ENCODE peak calls at places on chromosomes 6 and 20, in seven cellular contexts. F is neuronal stem cell; W is CD4-positive, alpha-beta T cell; I is neural progenitor cell; E is astrocyte; Y is heart left ventricle; O is aorta. Q is an unnamed sample.
A peak's percentile ranks its signal among the peaks of the same experiment; 100 is the strongest.

GRCh38 chr6:80466981-80467380 is 360.5 kb downstream of the BCKDHB start:
- DNase-seq in O (no peak), I (no peak), Y (no peak), E (no peak), F (no peak), W (no peak), Q (no peak)

GRCh38 chr6:149410557-149410956 is 10.5 kb downstream of the SUMO4 start:
- DNase-seq in O (no peak), E (no peak), F (no peak), Y (no peak), W (no peak), I (no peak), Q (no peak)

GRCh38 chr20:37239026-37239451 is 22.6 kb downstream of the GHRH start:
- DNase-seq in F (no peak), O (no peak), Y (no peak), W (no peak), E (peak; percentile 67), I (no peak), Q (no peak)

GRCh38 chr20:10414982-10415650 is 18.9 kb downstream of the MKKS start:
- DNase-seq in O (no peak), I (peak; percentile 73), W (no peak), F (peak; percentile 54), E (peak; percentile 23), Y (no peak), Q (no peak)

GRCh38 chr6:134204031-134204430 is 113.9 kb downstream of the SGK1 start:
- DNase-seq in E (no peak), Y (no peak), I (no peak), O (no peak), W (no peak), F (no peak), Q (no peak)

GRCh38 chr6:38195113-38195635 is 375.6 kb downstream of the ZFAND3 start:
- DNase-seq in I (no peak), E (no peak), F (no peak), W (no peak), Y (no peak), O (no peak), Q (no peak)

GRCh38 chr6:135270676-135271536 is 89.8 kb downstream of the MYB start:
- DNase-seq in I (no peak), O (no peak), W (no peak), Y (no peak), E (no peak), F (no peak), Q (no peak)

GRCh38 chr6:107120404-107120803 is 5.1 kb upstream of the BEND3 start:
- DNase-seq in W (no peak), I (no peak), E (no peak), Y (no peak), F (no peak), O (no peak), Q (no peak)

GRCh38 chr20:46809961-46810360 is 84.7 kb upstream of the EYA2 start:
- DNase-seq in F (no peak), I (no peak), O (no peak), Y (no peak), E (no peak), W (no peak), Q (no peak)

GRCh38 chr20:6055161-6055783 is 1.4 kb upstream of the LRRN4 start:
- DNase-seq in O (no peak), Y (no peak), W (no peak), I (no peak), E (no peak), F (no peak), Q (no peak)

GRCh38 chr6:34143884-34144580 is 1.9 kb downstream of the GRM4 start:
- DNase-seq in F (peak; percentile 77), I (peak; percentile 95), Y (peak; percentile 54), W (peak; percentile 23), E (no peak), O (peak; percentile 44), Q (peak; percentile 31)

GRCh38 chr20:36121981-36122930 is 32.3 kb upstream of the EPB41L1 start:
- DNase-seq in I (no peak), W (no peak), F (no peak), Y (no peak), O (no peak), E (no peak), Q (no peak)

GRCh38 chr20:9392892-9393857 is 121.2 kb upstream of the LAMP5 start:
- DNase-seq in Y (peak; percentile 77), O (peak; percentile 81), I (peak; percentile 82), W (no peak), F (peak; percentile 59), E (peak; percentile 51), Q (peak; percentile 73)

GRCh38 chr6:117540670-117541069 is 58.2 kb downstream of the DCBLD1 start:
- DNase-seq in Y (no peak), F (no peak), O (no peak), E (no peak), I (no peak), W (no peak), Q (no peak)

GRCh38 chr6:26249959-26250805 is 114.8 kb upstream of the BTN3A2 start:
- DNase-seq in W (peak; percentile 67), I (peak; percentile 93), O (peak; percentile 75), E (peak; percentile 74), Y (peak; percentile 75), F (peak; percentile 73), Q (no peak)

GRCh38 chr6:134706153-134706552 is 243.7 kb downstream of the ALDH8A1 start:
- DNase-seq in I (peak; percentile 25), F (no peak), Y (no peak), W (no peak), E (no peak), O (no peak), Q (no peak)

GRCh38 chr6:169940554-169941290 is 189.3 kb downstream of the ERMARD start:
- DNase-seq in W (no peak), Y (no peak), I (peak; percentile 28), O (no peak), E (no peak), F (no peak), Q (no peak)

DNA sequence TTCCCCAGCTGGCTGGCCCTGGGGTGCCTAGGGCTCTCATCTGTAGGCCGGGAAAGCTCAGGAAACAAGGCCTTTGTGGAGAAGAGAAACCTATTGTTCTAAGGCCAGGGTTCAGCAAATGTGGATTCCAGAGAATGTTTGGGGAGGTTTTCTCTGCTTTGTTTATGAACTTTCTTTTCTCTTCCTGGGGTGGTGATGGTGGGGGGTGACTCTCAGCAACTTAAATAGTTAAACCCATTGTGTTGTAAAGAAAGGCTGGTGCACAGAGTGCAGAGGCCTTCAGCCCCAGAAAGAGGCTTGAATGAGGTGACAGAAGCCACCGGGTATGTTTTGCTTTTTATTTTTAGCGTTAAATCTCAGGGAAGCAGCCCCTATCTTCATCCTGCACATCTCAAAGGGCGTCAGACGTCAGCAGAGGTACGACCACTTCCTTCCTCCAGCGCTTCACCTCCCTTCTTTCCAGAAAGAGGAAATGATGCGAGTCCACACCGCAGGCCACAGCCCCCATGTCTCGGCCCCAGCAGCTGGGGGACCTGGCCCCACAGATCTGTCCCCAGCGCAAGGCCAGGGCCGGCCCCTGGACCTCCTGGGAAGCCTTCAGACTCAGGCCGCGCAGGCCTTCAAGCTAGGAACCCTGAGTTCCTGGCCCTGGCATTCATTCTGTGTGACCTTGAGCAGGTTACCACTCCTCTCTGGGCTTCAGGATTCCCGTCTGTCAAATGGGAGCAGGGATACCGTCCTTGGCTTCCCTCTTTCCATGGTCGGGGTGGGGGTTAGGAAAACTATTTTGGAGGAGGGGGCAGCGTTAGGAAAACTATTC is 605 bp upstream of the PPP1R16B start:
- DNase-seq in W (peak; percentile 66), E (no peak), F (peak; percentile 83), Y (peak; percentile 70), O (peak; percentile 57), I (peak; percentile 91), Q (no peak)
- H3K27ac ChIP-seq in W (peak overlapping the region; percentile 96), E (no peak overlapping the region), F (peak overlapping the region; percentile 94), Y (peak overlapping the region; percentile 87), O (no peak overlapping the region), I (peak overlapping the region; percentile 95), Q (peak overlapping the region; percentile 83)

DNA sequence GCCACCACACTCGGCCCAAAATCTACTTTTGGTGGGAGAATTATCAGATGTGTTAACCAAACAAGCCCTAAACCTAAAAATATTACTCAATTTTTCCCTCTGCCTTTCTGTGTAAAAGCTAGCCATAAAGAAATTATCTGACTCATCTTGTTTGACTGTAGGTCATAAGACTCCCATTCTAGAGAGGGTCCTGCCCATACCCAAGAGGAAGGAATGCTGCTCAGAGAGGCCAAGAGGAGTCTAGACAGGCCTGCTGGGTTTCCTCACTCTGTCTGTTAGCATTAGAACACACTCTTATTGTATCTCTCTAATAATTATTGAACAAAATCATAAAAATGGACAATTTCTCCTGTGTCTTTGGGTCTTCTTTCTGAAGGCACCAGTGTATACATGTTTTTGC is 26.1 kb downstream of the C6orf141 start:
- DNase-seq in E (no peak), W (no peak), Y (no peak), O (no peak), F (no peak), I (no peak), Q (no peak)
- H3K27ac ChIP-seq in E (no peak overlapping the region), W (no peak overlapping the region), Y (no peak overlapping the region), O (no peak overlapping the region), F (no peak overlapping the region), I (no peak overlapping the region), Q (no peak overlapping the region)

GRCh38 chr20:63121246-63121645 is 94.7 kb downstream of the YTHDF1 start:
- DNase-seq in I (no peak), F (no peak), E (no peak), O (peak; percentile 26), Y (peak; percentile 47), W (no peak), Q (no peak)

GRCh38 chr20:63119451-63120285 is 96.3 kb downstream of the YTHDF1 start:
- DNase-seq in O (peak; percentile 34), Y (peak; percentile 53), E (no peak), F (no peak), I (no peak), W (no peak), Q (no peak)

GRCh38 chr20:63121749-63122405 is 94.1 kb downstream of the YTHDF1 start:
- DNase-seq in W (no peak), Y (peak; percentile 51), E (no peak), I (no peak), F (no peak), O (no peak), Q (no peak)

GRCh38 chr20:63118786-63119450 is 97.0 kb downstream of the YTHDF1 start:
- DNase-seq in O (peak; percentile 18), E (no peak), F (no peak), I (no peak), W (no peak), Y (peak; percentile 29), Q (no peak)

DNA sequence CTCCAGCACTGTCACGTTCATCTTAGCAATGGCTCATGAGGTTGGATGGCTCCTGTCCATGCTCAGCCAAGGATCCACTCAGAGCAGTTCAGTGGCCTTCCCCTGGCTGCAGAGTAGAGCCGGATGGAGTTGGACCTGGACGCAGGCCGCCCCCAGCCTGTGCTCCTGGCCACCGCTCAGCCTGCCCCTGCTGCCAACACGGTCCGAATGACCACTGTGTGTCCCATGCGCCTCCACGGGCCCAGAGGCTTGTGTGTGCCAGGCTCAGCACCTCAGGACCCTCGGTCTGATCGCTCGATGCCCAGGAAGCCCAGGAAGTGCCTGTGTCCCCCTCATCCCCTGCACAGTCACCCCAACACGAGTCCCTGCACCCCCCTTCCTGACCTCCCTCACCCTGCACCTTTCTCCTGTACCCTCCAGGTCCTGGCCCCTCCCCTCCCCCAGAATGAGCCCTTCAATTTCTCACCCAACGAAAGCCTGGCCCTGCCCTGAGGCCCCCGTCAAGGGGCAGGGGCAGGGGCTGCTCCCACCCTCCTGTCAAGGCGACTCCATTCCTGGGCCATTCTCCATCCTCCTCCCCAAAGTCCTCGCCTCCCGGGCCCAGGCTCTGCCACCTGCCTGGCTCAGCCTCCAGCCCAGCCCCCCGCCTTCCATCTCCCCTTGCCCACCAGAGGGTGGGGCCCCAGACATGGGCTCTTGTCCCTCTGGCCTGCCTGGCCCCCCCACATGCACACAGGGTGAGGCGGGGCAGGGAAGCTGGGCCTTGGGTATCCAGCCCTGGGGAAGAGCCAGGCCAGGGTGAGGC is 95.4 kb downstream of the YTHDF1 start:
- DNase-seq in W (no peak), I (no peak), O (peak; percentile 36), F (no peak), E (no peak), Y (peak; percentile 40), Q (no peak)
- H3K27ac ChIP-seq in W (no peak overlapping the region), I (no peak overlapping the region), O (no peak overlapping the region), F (no peak overlapping the region), E (no peak overlapping the region), Y (no peak overlapping the region), Q (no peak overlapping the region)

GRCh38 chr20:60446273-60447111 is 488.3 kb downstream of the CDH26 start:
- DNase-seq in W (no peak), E (peak; percentile 6), F (no peak), O (no peak), I (no peak), Y (no peak), Q (no peak)
- H3K27ac ChIP-seq in W (no peak overlapping the region), E (no peak overlapping the region), F (no peak overlapping the region), O (no peak overlapping the region), I (no peak overlapping the region), Y (no peak overlapping the region), Q (no peak overlapping the region)

Q was measured in caudate nucleus.